ENCODE peak calls at places on chromosomes 1 and 21, in seven cellular contexts. Q is left ventricle myocardium inferior, C is AG20443, E is mucosa of gallbladder, M is T-helper 1 cell, L is astrocyte of the cerebellum, D is WTC11. T is an unnamed sample.

GRCh38 chr1:11044849-11045427 is 2.1 kb downstream of the MASP2 start:
- DNase-seq in Q (no peak), C (no peak), E (no peak), M (no peak), L (no peak), D (no peak), T (no peak)

GRCh38 chr1:6144622-6145021 is 35.5 kb downstream of the CHD5 start:
- DNase-seq in Q (no peak), C (no peak), E (no peak), M (no peak), L (no peak), D (peak), T (no peak)

GRCh38 chr1:81920245-81920740 is 119.6 kb downstream of the ADGRL2 start:
- DNase-seq in Q (peak), C (peak), E (no peak), M (no peak), L (peak), D (peak), T (peak)

GRCh38 chr1:16430598-16430997 is 6.6 kb downstream of the SPATA21 start:
- DNase-seq in Q (no peak), C (no peak), E (no peak), M (no peak), L (no peak), D (no peak), T (no peak)

GRCh38 chr1:237119091-237119490 is 77.1 kb downstream of the RYR2 start:
- DNase-seq in Q (no peak), C (no peak), E (no peak), M (no peak), L (no peak), D (no peak), T (no peak)

GRCh38 chr21:44911066-44911383 is 9.7 kb downstream of the ITGB2 start:
- DNase-seq in Q (no peak), C (no peak), E (no peak), M (no peak), L (no peak), D (no peak), T (no peak)

GRCh38 chr1:56877973-56878372 is 23.4 kb downstream of the C8A start:
- DNase-seq in Q (no peak), C (peak), E (no peak), M (no peak), L (no peak), D (no peak), T (no peak)

GRCh38 chr1:151839457-151840409 is at the start of gene C2CD4D:
- DNase-seq in Q (peak), C (no peak), E (peak), M (peak), L (no peak), D (peak), T (no peak)

GRCh38 chr1:156126701-156127534 is 12.4 kb downstream of the LMNA start:
- DNase-seq in Q (peak), C (peak), E (no peak), M (peak), L (no peak), D (no peak), T (no peak)

GRCh38 chr1:180522204-180522497 is 19.8 kb upstream of the ACBD6 start:
- DNase-seq in Q (no peak), C (no peak), E (no peak), M (no peak), L (no peak), D (no peak), T (no peak)

GRCh38 chr1:241841661-241842060 is 6.3 kb upstream of the EXO1 start:
- DNase-seq in Q (no peak), C (no peak), E (no peak), M (no peak), L (no peak), D (no peak), T (no peak)